ENCODE peak calls at places on chromosomes 1 and 21, in four cellular contexts. N is MM.1S, O is left ventricle myocardium inferior, I is heart right ventricle. Q is an unnamed sample.

GRCh38 chr1:208499601-208500000 is 255.4 kb upstream of the PLXNA2 start:
- DNase-seq in O (no peak), I (no peak), N (no peak), Q (no peak)

GRCh38 chr21:46295996-46296752 is 10.0 kb downstream of the YBEY start:
- DNase-seq in I (peak; percentile 88), O (peak; percentile 92), N (no peak), Q (peak; percentile 88)

GRCh38 chr21:43605320-43606244 is 53.7 kb downstream of the HSF2BP start:
- DNase-seq in O (no peak), I (no peak), N (no peak), Q (no peak)

GRCh38 chr1:228937351-228937750 is 202.1 kb downstream of the RHOU start:
- DNase-seq in I (no peak), O (no peak), N (no peak), Q (no peak)

GRCh38 chr1:204565617-204566582 is 49.7 kb downstream of the MDM4 start:
- DNase-seq in N (peak; percentile 91), I (no peak), O (no peak), Q (peak; percentile 68)

GRCh38 chr21:32916522-32917099 is 109.1 kb upstream of the OLIG2 start:
- DNase-seq in O (no peak), I (no peak), N (peak; percentile 37), Q (no peak)

GRCh38 chr1:221263831-221264767 is 384.9 kb downstream of the HLX start:
- DNase-seq in I (no peak), N (peak; percentile 84), O (no peak), Q (peak; percentile 91)

GRCh38 chr1:17551755-17552234 is 12.3 kb downstream of the ARHGEF10L start:
- DNase-seq in I (no peak), O (peak; percentile 50), N (no peak), Q (no peak)

GRCh38 chr1:58768971-58769808 is 14.7 kb downstream of the JUN start:
- DNase-seq in N (no peak), I (peak; percentile 85), O (peak; percentile 83), Q (peak; percentile 93)

GRCh38 chr1:192003295-192004083 is 154.8 kb upstream of the RGS18 start:
- DNase-seq in N (no peak), O (no peak), I (no peak), Q (no peak)

GRCh38 chr1:53071167-53071865 is 9.3 kb downstream of the PODN start:
- DNase-seq in I (peak; percentile 10), N (no peak), O (peak; percentile 10), Q (no peak)

GRCh38 chr21:45799765-45800338 is 156.3 kb downstream of the PCBP3 start:
- DNase-seq in I (no peak), N (no peak), O (no peak), Q (no peak)

DNA sequence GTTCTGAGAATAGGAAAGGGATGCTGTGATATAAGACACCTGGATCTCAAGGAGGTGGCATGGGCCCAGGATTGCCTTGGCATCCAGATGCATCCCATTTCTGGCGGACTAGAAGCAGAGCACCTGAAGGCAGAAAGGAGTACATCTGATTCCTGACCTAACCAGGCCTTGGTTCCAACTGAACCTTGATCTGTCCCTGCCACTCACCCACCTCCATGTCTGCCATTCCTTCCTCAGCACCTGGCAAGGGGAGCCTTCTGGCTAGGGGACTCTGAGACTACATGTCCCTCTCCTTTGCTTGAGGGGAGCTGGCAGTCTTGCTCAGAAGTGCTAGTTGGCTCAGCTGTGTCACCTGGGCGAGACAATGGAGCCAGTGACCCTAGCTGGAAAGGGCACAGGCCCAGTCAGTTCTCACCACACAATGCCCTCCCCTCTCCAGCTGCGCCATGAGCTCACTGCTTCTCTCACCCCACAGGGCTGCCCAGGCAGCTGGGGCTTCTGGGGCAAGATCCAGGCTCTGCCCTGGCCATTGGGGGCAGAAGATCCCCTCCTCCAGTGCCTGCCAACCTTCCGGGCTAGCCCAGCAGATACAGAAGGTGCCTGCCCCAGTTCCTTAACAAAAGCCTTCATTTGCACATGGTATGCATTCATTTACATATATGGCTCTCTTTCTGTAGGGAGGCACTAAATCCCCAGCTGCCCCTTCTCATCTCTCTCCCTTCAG is 2.9 kb downstream of the IGSF8 start:
- DNase-seq in O (no peak), N (no peak), I (no peak), Q (no peak)
- H3K27ac ChIP-seq in O (no peak overlapping the region), N (no peak overlapping the region), I (no peak overlapping the region), Q (no peak overlapping the region)

GRCh38 chr1:180158149-180159147 is 3.8 kb downstream of the QSOX1 start:
- DNase-seq in N (no peak), O (no peak), I (no peak), Q (no peak)
- H3K27ac ChIP-seq in N (no peak overlapping the region), O (no peak overlapping the region), I (no peak overlapping the region), Q (no peak overlapping the region)

DNA sequence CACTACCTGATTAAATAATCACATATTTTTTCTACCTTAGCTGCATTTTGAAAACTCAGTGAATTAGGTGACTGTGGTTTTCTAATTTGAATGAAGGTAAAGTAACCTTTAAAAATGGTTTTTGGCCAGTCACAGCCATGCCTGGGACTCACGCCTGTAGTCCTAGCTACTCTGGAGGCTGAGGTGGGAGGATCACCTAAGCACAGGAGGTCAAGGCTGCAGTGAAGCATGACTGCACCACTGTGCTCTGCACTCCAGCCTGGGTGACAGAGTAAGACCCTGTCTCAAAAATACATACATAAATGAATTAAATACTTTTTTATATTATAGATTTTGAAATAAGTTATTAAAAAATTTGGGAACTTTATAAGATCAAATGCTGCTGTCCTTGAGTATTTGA is 5.7 kb downstream of the CNST start:
- DNase-seq in I (no peak), O (no peak), N (no peak), Q (no peak)
- H3K27ac ChIP-seq in I (no peak overlapping the region), O (peak overlapping the region; percentile 96), N (no peak overlapping the region), Q (peak overlapping the region; percentile 5)

DNA sequence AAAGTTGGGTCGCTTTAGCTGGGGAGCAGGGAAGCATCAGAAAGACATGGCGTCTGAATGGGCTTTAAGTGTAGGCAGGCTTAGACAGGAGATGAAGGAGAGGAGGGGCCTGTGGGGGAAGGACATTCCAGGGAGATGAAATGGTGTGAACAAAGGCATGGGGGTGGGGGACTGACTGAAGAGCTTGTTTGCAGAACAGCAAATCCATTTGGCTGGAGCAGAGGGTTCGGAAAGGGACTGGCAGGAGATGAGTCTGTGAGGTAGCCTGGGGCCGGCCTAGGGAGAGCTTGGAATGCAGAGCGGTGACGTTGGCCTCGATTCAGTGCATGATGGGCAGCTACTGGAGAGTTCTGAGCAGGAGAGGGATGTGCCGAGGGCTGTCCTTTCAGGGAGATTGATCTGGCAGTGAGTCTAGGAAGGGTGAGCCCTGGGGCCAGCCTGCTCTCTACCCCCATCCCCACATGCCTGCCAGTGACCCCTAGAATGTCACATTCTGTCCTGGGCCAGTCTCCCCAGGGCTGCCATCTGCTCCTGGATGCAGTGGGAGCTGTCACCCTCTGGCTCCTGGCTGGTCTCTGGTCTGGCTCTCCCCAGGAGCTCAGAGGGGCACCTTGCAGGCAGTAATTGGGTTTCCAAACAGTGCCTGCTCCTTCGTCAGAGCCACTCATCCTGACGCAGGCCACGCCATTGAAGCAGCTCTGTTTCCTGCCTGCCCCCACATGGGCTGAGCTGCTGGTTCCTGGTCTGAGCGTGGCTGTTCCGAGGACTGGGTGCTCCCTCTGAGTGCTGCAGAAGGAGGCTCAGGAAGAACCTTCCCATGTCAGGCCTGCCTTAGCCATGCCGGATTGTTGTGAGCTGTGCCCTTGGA is 22.3 kb upstream of the TMEM222 start:
- DNase-seq in I (peak; percentile 58), N (no peak), O (peak; percentile 67), Q (peak; percentile 58)
- H3K27ac ChIP-seq in I (peak overlapping the region; percentile 72), N (no peak overlapping the region), O (peak overlapping the region; percentile 88), Q (peak overlapping the region; percentile 50)